ENCODE peak calls at places on chromosomes 11 and 22, in five cellular contexts. One of them, this sample, is unnamed.

GRCh38 chr22:47193606-47194316 is 431.3 kb downstream of the TBC1D22A start:
- DNase-seq in transverse colon: no peak
- DNase-seq in stomach: peak
- DNase-seq in HL-60: no peak
- DNase-seq in Panc1: no peak
- DNase-seq in this sample: peak

GRCh38 chr11:113119074-113119473 is 157.9 kb downstream of the NCAM1 start:
- DNase-seq in HL-60: no peak
- DNase-seq in Panc1: no peak
- DNase-seq in transverse colon: no peak
- DNase-seq in stomach: no peak
- DNase-seq in this sample: no peak

GRCh38 chr11:20087118-20087521 is 73.2 kb downstream of the DBX1 start:
- DNase-seq in Panc1: no peak
- DNase-seq in HL-60: no peak
- DNase-seq in stomach: no peak
- DNase-seq in transverse colon: no peak
- DNase-seq in this sample: no peak

GRCh38 chr22:25366408-25366807 is 147.0 kb downstream of the CRYBB2 start:
- DNase-seq in stomach: no peak
- DNase-seq in Panc1: no peak
- DNase-seq in transverse colon: no peak
- DNase-seq in HL-60: no peak
- DNase-seq in this sample: no peak

GRCh38 chr11:103619480-103619879 is 417.0 kb upstream of the DDI1 start:
- DNase-seq in stomach: no peak
- DNase-seq in transverse colon: no peak
- DNase-seq in HL-60: no peak
- DNase-seq in Panc1: no peak
- DNase-seq in this sample: no peak

GRCh38 chr11:73469401-73469800 is 93.2 kb downstream of the RELT start:
- DNase-seq in HL-60: no peak
- DNase-seq in Panc1: no peak
- DNase-seq in stomach: no peak
- DNase-seq in transverse colon: no peak
- DNase-seq in this sample: no peak

GRCh38 chr11:24585192-24585591 is 88.3 kb downstream of the LUZP2 start:
- DNase-seq in stomach: no peak
- DNase-seq in HL-60: no peak
- DNase-seq in Panc1: no peak
- DNase-seq in transverse colon: no peak
- DNase-seq in this sample: no peak

GRCh38 chr22:39214383-39215069 is 30.3 kb downstream of the PDGFB start:
- DNase-seq in transverse colon: no peak
- DNase-seq in stomach: no peak
- DNase-seq in HL-60: no peak
- DNase-seq in Panc1: no peak
- DNase-seq in this sample: peak

DNA sequence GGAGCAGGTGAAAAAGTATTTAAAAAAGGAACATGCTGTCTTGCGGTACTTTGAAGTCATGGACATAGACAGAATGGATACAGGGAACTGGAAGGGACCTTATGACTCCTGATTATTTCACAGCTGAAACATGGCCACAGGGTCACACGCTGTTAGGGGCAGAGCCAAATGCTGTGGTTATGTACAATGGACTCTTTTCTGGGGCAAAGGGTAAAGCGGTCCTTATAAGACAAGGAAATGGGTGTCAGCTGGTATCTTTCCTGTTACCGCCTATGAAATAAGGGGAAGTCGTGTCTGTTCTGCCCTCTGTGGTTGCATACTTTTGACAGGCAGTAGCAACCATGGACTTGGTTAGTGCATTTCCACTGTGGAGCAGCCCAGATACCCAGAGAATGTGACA is 12.8 kb upstream of the ST14 start:
- DNase-seq in transverse colon: peak
- DNase-seq in HL-60: peak
- DNase-seq in stomach: no peak
- DNase-seq in Panc1: no peak
- DNase-seq in this sample: no peak
- TF ChIP-seq POLR2AphosphoS5 in transverse colon: peak
- TF ChIP-seq POLR2AphosphoS5 in HL-60: no peak
- TF ChIP-seq POLR2AphosphoS5 in stomach: no peak
- TF ChIP-seq POLR2AphosphoS5 in Panc1: no peak
- TF ChIP-seq POLR2AphosphoS5 in this sample: no peak

DNA sequence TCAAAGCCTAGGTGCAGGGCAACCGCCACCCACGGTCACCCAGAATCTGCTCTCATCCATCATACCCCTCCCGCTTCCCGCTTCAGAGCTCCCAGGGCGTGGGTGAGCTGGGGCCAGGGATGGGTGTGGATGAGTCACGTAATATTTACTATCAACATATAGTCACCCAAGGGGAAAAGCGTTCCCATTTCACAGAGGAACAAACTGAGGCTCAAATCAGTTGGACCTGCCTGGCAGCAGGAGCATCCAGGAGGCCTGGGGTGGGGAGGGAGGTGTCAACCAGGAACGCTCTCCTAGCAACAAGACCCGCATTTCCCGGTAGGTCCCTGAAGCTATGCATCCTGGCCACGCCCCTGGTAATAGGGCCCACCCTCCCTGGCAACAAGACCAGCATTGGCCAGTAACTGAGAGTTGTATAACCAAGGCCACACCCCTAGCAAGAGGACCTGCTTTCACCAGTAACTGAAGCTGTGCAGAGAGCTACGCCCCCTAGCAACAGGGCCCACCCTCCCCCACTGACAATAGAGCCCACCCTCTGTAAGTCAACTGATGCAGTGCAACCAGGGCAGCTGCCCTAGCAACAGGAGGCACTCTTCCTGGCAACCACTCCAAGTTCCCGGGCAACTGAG is 32.7 kb upstream of the TXNRD2 start:
- DNase-seq in HL-60: peak
- DNase-seq in transverse colon: peak
- DNase-seq in stomach: peak
- DNase-seq in Panc1: no peak
- DNase-seq in this sample: no peak
- TF ChIP-seq POLR2AphosphoS5 in HL-60: no peak
- TF ChIP-seq POLR2AphosphoS5 in transverse colon: no peak
- TF ChIP-seq POLR2AphosphoS5 in stomach: no peak
- TF ChIP-seq POLR2AphosphoS5 in Panc1: no peak
- TF ChIP-seq POLR2AphosphoS5 in this sample: no peak

GRCh38 chr11:128324531-128325141 is 262.7 kb downstream of the ETS1 start:
- DNase-seq in HL-60: no peak
- DNase-seq in stomach: no peak
- DNase-seq in transverse colon: peak
- DNase-seq in Panc1: no peak
- DNase-seq in this sample: no peak

GRCh38 chr11:128328955-128329551 is 258.3 kb downstream of the ETS1 start:
- DNase-seq in Panc1: no peak
- DNase-seq in stomach: no peak
- DNase-seq in transverse colon: no peak
- DNase-seq in HL-60: no peak
- DNase-seq in this sample: no peak

GRCh38 chr11:128327274-128327673 is 260.1 kb downstream of the ETS1 start:
- DNase-seq in stomach: no peak
- DNase-seq in HL-60: no peak
- DNase-seq in transverse colon: no peak
- DNase-seq in Panc1: no peak
- DNase-seq in this sample: no peak

GRCh38 chr11:128324051-128324481 is 263.3 kb downstream of the ETS1 start:
- DNase-seq in stomach: no peak
- DNase-seq in HL-60: no peak
- DNase-seq in Panc1: no peak
- DNase-seq in transverse colon: no peak
- DNase-seq in this sample: no peak

GRCh38 chr11:128326791-128327190 is 260.6 kb downstream of the ETS1 start:
- DNase-seq in HL-60: no peak
- DNase-seq in stomach: no peak
- DNase-seq in Panc1: no peak
- DNase-seq in transverse colon: no peak
- DNase-seq in this sample: no peak
- TF ChIP-seq POLR2AphosphoS5 in HL-60: no peak
- TF ChIP-seq POLR2AphosphoS5 in stomach: no peak
- TF ChIP-seq POLR2AphosphoS5 in Panc1: no peak
- TF ChIP-seq POLR2AphosphoS5 in transverse colon: no peak
- TF ChIP-seq POLR2AphosphoS5 in this sample: no peak

DNA sequence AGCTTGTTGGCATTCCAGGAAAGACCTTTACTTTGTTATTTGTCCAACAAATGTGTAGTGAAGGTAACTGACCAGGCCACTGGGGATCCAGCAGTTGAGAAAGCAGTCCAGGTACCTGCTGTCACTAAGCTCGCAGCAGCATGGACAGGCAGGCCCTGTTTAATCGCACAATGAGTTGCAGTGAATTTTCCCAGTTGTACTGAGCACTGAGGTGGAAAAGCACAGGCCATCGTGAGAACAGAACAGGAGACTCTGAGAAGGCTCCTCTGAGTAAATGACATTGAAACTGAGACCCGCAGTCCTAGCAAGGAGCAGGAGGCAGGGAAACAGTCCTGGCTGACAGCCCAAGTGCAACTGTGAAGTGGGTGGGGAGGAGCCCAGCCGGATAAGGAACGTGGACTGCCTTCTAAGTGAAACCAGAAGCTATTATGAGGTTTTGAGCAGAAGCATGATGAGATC is 39.8 kb upstream of the CDON start:
- DNase-seq in stomach: peak
- DNase-seq in Panc1: no peak
- DNase-seq in HL-60: no peak
- DNase-seq in transverse colon: peak
- DNase-seq in this sample: no peak
- TF ChIP-seq POLR2AphosphoS5 in stomach: no peak
- TF ChIP-seq POLR2AphosphoS5 in Panc1: no peak
- TF ChIP-seq POLR2AphosphoS5 in HL-60: no peak
- TF ChIP-seq POLR2AphosphoS5 in transverse colon: no peak
- TF ChIP-seq POLR2AphosphoS5 in this sample: no peak

GRCh38 chr11:69572233-69572860 is 68.6 kb upstream of the CCND1 start:
- DNase-seq in HL-60: no peak
- DNase-seq in transverse colon: no peak
- DNase-seq in Panc1: no peak
- DNase-seq in stomach: no peak
- DNase-seq in this sample: peak

GRCh38 chr11:69567951-69568808 is 72.8 kb upstream of the CCND1 start:
- DNase-seq in HL-60: no peak
- DNase-seq in stomach: no peak
- DNase-seq in Panc1: no peak
- DNase-seq in transverse colon: no peak
- DNase-seq in this sample: peak

GRCh38 chr11:69568809-69569097 is 72.2 kb upstream of the CCND1 start:
- DNase-seq in HL-60: no peak
- DNase-seq in Panc1: no peak
- DNase-seq in transverse colon: no peak
- DNase-seq in stomach: no peak
- DNase-seq in this sample: no peak

GRCh38 chr11:69572861-69573260 is 68.1 kb upstream of the CCND1 start:
- DNase-seq in stomach: no peak
- DNase-seq in transverse colon: no peak
- DNase-seq in HL-60: no peak
- DNase-seq in Panc1: no peak
- DNase-seq in this sample: peak

DNA sequence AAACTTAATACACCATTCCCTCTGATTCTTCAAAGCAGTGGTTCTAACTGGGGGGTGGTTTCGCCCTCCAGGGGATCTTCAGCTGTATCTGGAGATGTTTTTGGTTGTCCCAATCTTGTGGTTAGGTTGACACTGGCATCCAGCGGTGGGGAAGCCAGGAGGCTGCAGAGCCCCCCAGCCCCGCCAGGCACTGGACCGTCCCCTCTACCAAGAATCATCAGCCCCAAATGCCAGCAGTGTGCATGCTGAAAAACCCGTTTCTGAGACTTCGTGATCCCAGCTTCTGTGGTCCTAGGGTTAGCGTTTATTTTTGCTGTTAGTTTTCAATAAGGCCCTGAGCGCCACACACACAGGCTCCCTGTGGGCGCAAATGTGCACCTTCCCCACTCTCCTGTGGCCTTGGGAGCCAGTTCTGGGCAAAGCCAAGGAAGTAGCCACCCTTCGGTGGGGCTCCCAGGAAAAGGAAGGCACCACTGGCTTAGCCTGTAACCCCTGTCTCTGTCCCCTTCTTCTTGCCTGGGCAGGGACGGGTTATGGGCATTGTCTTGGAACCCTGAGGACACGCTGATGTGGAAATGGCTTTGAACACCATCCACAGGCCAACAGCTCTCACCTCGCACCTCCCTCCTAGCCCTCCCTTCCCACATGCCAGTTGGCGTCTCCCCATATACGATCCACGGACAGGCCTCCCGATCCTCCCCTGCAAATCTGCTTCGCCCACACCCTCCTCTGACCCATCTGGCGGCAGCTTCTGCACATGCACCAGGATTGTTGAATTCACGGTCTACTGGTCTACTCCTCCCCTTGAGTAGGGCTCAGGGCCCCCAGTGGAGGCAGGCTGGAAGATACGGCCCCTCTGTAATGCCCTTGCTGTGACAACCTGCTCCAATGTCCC is 71.4 kb upstream of the CCND1 start:
- DNase-seq in Panc1: no peak
- DNase-seq in stomach: no peak
- DNase-seq in HL-60: no peak
- DNase-seq in transverse colon: no peak
- DNase-seq in this sample: peak
- TF ChIP-seq POLR2AphosphoS5 in Panc1: no peak
- TF ChIP-seq POLR2AphosphoS5 in stomach: no peak
- TF ChIP-seq POLR2AphosphoS5 in HL-60: no peak
- TF ChIP-seq POLR2AphosphoS5 in transverse colon: no peak
- TF ChIP-seq POLR2AphosphoS5 in this sample: no peak

GRCh38 chr22:27784099-27784446 is 17.5 kb downstream of the MN1 start:
- DNase-seq in Panc1: no peak
- DNase-seq in stomach: no peak
- DNase-seq in HL-60: no peak
- DNase-seq in transverse colon: no peak
- DNase-seq in this sample: no peak

GRCh38 chr22:27783436-27784098 is 18.0 kb downstream of the MN1 start:
- DNase-seq in Panc1: no peak
- DNase-seq in stomach: no peak
- DNase-seq in transverse colon: no peak
- DNase-seq in HL-60: no peak
- DNase-seq in this sample: no peak

GRCh38 chr22:27785818-27786217 is 15.7 kb downstream of the MN1 start:
- DNase-seq in Panc1: no peak
- DNase-seq in stomach: no peak
- DNase-seq in transverse colon: no peak
- DNase-seq in HL-60: no peak
- DNase-seq in this sample: no peak

GRCh38 chr22:27788889-27789288 is 12.7 kb downstream of the MN1 start:
- DNase-seq in transverse colon: no peak
- DNase-seq in Panc1: no peak
- DNase-seq in stomach: no peak
- DNase-seq in HL-60: no peak
- DNase-seq in this sample: no peak

DNA sequence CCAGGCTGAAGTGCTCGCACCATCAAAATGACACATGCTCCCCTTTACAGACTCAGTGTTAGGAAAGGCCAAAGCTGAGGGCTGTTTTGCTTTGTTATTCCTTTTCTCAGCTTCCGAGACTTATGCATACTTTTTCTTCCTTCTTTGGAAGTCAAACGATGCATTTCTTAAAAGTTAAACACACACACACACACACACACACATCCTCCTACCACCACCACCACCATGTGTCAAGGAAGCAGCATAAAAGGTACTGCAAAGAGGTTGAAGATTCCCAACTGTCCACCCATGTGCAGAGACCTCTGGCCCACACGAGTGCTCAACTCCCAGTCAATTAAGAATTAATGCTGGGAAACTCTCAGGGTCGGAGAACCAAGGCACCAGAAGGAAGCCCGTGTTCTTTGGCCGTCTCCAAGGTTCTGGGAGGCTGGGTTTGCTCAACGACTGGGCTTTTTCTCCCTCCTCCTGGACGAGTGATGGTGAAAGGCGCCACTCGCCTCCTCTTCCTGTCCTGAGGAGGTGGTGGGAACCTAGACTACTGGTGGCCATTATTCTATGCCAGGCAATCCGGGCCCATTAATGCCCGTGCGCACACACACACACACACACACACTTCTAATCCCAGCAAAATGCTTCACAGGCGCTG is 15.2 kb downstream of the MN1 start:
- DNase-seq in transverse colon: no peak
- DNase-seq in Panc1: no peak
- DNase-seq in HL-60: no peak
- DNase-seq in stomach: no peak
- DNase-seq in this sample: no peak
- TF ChIP-seq POLR2AphosphoS5 in transverse colon: no peak
- TF ChIP-seq POLR2AphosphoS5 in Panc1: no peak
- TF ChIP-seq POLR2AphosphoS5 in HL-60: no peak
- TF ChIP-seq POLR2AphosphoS5 in stomach: no peak
- TF ChIP-seq POLR2AphosphoS5 in this sample: no peak